ENCODE peak calls at places on chromosomes 11 and 22, in five cellular contexts. H is neural progenitor cell; J is DND-41; Q is A549; V is naive thymus-derived CD4-positive, alpha-beta T cell. M is an unnamed sample.

GRCh38 chr11:95144313-95145235 is 54.9 kb downstream of the ENDOD1 start:
- DNase-seq in H (no peak), J (no peak), Q (no peak), V (no peak), M (no peak)

GRCh38 chr11:105910095-105910715 is 111.8 kb downstream of the MSANTD4 start:
- DNase-seq in H (no peak), J (no peak), Q (no peak), V (no peak), M (no peak)

GRCh38 chr11:111417011-111417765 is 38.1 kb upstream of the POU2AF1 start:
- DNase-seq in H (no peak), J (no peak), Q (no peak), V (no peak), M (peak)

GRCh38 chr11:74694136-74694535 is 37.1 kb downstream of the CHRDL2 start:
- DNase-seq in H (no peak), J (no peak), Q (no peak), V (no peak), M (no peak)

GRCh38 chr11:94519478-94520084 is 7.3 kb downstream of the C11orf97 start:
- DNase-seq in H (peak), J (no peak), Q (no peak), V (no peak), M (peak)

GRCh38 chr11:61353109-61354067 is 8.3 kb downstream of the CYB561A3 start:
- DNase-seq in H (no peak), J (no peak), Q (no peak), V (no peak), M (no peak)

GRCh38 chr11:47408598-47409439 is 429 bp downstream of the SLC39A13 start:
- DNase-seq in H (peak), J (no peak), Q (peak), V (no peak), M (no peak)

GRCh38 chr11:118838905-118839553 is 44.7 kb upstream of the CXCR5 start:
- DNase-seq in H (no peak), J (no peak), Q (no peak), V (no peak), M (peak)

GRCh38 chr11:102516179-102516578 is 14.4 kb downstream of the MMP7 start:
- DNase-seq in H (no peak), J (no peak), Q (no peak), V (no peak), M (no peak)

GRCh38 chr22:40036591-40037225 is 42.0 kb downstream of the FAM83F start:
- DNase-seq in H (peak), J (peak), Q (peak), V (peak), M (peak)

GRCh38 chr11:45237666-45238348 is 48.3 kb downstream of the SYT13 start:
- DNase-seq in H (peak), J (no peak), Q (no peak), V (no peak), M (no peak)
- H3K27ac ChIP-seq in H (no peak), J (no peak), Q (peak), V (no peak), M (no peak)

DNA sequence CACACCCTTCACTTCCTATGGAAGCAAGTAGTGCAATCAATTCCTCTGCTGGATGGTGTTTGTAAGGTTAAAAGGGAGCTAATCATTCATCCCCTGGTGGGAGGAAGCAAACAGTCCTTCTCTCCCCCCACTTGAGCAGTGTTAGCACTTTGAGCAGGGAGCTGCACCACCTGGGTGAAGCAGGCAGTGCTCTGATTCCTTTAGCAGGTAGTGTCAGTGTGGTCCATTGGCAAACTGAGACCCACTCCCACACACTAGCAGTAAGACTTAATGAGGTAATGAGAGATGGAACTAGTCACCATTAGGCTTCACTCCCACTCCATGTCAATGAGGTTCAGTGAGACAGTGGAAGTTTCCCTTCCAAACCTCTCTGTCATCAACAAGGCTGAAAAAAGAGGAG is 1699.6 kb upstream of the RAG2 start:
- DNase-seq in H (no peak), J (no peak), Q (no peak), V (no peak), M (no peak)
- H3K27ac ChIP-seq in H (no peak), J (no peak), Q (no peak), V (no peak), M (no peak)

GRCh38 chr11:3947084-3947483 is 91.6 kb downstream of the STIM1 start:
- DNase-seq in H (no peak), J (peak), Q (no peak), V (peak), M (peak)

GRCh38 chr11:3942160-3942955 is 86.9 kb downstream of the STIM1 start:
- DNase-seq in H (no peak), J (peak), Q (no peak), V (peak), M (no peak)

GRCh38 chr11:3942956-3943497 is 87.6 kb downstream of the STIM1 start:
- DNase-seq in H (no peak), J (no peak), Q (no peak), V (no peak), M (no peak)

GRCh38 chr11:3946445-3947017 is 91.1 kb downstream of the STIM1 start:
- DNase-seq in H (no peak), J (peak), Q (no peak), V (no peak), M (no peak)

GRCh38 chr11:3944198-3944597 is 88.7 kb downstream of the STIM1 start:
- DNase-seq in H (no peak), J (no peak), Q (no peak), V (no peak), M (no peak)
- H3K27ac ChIP-seq in H (no peak), J (peak), Q (no peak), V (peak), M (no peak)

GRCh38 chr11:24267015-24267414 is 229.8 kb upstream of the LUZP2 start:
- DNase-seq in H (peak), J (no peak), Q (no peak), V (no peak), M (no peak)

DNA sequence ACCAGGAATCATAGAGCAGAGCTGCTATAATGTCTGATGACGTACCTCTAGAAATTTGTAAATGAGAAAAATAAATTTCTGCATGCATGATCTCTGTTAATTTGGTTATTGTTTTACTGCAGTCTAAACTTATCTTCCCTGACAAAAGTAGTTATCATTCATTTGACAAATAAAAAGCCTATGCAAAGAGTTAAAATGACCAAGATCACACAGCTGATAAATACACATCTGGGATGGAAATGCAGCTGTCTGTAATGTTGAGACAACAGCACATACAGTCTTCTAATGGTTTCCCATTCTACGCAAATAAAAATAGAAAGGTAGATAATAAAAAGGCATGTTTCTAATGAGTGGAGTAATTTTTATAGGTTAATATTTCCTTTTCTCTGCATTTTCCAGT is 225.1 kb upstream of the LUZP2 start:
- DNase-seq in H (no peak), J (no peak), Q (no peak), V (no peak), M (no peak)
- H3K27ac ChIP-seq in H (no peak), J (no peak), Q (no peak), V (no peak), M (no peak)

DNA sequence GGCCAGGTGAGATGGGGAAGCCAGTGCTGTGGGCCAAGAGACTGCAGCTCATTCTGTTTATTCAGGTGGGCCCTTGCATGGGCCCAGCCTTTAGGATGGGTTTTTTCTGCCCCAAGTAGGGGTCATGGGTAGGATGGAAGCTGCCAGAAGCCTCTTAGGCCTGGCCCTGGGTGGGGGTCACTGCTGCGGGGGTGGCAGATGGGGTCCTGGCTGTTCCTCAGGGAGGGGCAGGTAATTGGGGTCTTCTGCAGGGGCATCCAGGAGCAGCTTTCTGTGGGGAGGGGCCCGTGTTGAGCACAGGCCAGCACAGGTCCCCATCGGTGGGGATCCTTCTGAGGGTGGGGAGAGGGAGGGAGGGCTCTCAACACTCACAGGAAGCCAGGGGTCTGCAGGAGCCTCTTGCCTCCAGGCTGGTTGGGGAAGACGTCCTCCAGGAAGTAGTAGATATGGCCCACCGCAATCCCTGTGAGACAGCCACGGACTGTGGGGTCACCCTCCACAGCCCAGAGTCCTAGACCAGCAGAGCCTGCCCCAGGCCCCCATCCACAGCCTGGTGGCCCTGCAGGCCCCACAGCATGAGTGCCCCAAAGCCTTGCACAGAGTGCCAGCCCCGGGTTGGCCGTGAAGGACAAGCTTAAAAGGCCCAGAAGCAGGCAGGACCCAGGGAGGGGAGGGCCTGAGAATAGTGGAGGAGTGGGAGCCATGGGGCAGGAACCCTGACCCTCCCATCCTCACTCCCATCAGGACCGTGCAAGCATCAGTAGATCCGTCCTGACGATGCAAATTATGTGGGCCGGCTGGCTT is 1.9 kb downstream of the DERL3 start:
- DNase-seq in H (no peak), J (no peak), Q (no peak), V (no peak), M (no peak)
- H3K27ac ChIP-seq in H (no peak), J (no peak), Q (no peak), V (no peak), M (peak)

GRCh38 chr22:46011627-46012181 is 34.7 kb upstream of the WNT7B start:
- DNase-seq in H (no peak), J (no peak), Q (no peak), V (no peak), M (no peak)

GRCh38 chr22:46013460-46014416 is 36.8 kb upstream of the WNT7B start:
- DNase-seq in H (peak), J (peak), Q (peak), V (peak), M (peak)

GRCh38 chr22:46012182-46012880 is 35.4 kb upstream of the WNT7B start:
- DNase-seq in H (no peak), J (no peak), Q (no peak), V (no peak), M (no peak)

GRCh38 chr22:46010951-46011626 is 34.1 kb upstream of the WNT7B start:
- DNase-seq in H (no peak), J (no peak), Q (no peak), V (no peak), M (no peak)

DNA sequence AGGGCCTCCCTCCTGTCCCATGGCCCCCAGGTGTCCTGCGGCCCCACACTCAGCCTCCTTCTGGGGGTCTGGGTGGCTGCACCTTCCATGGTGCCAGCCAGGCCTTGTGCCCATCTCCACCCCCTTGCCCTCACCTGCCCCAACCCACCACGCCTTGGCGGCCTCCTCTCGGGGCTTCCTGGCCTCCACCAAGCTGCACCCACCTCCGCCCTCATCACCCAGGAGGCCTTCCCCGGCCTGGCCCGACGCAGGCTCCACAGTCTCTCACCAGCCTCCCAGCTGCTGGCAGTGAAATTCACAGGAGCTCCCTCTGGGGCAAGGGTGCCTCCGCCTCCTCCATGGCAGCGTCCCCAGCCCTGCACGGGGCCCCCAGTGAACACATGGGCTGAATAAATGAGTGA is 35.9 kb upstream of the WNT7B start:
- DNase-seq in H (no peak), J (no peak), Q (no peak), V (no peak), M (no peak)
- H3K27ac ChIP-seq in H (no peak), J (peak), Q (peak), V (peak), M (peak)

GRCh38 chr11:35147273-35147672 is 8.3 kb downstream of the CD44 start:
- DNase-seq in H (no peak), J (no peak), Q (no peak), V (no peak), M (no peak)
- H3K27ac ChIP-seq in H (no peak), J (no peak), Q (peak), V (peak), M (no peak)

DNA sequence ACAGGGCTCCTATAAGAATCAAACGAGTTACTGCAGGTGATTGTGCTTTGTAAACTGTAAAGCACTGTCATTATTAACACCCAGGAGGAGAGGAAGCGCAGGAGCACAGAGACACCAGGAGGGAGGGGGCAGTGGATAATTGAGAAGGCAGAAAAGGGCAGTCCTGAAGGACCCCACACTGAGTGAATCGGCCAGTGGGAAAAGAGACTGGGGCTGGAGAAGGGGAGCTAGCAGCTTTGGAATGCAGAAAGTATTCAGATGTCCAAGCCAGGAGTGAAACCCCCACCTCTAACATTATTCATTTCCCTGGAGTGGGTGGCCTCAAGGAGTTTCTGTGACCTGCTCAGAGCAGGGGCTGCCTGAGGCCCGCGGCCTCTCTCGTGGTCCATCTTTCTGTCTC is 38.0 kb upstream of the CDON start:
- DNase-seq in H (no peak), J (no peak), Q (no peak), V (no peak), M (no peak)
- H3K27ac ChIP-seq in H (no peak), J (no peak), Q (no peak), V (no peak), M (no peak)